ENCODE peak calls at places on chromosomes 6 and 20, in ten cellular contexts. One of them, this sample, is unnamed.

GRCh38 chr6:34487536-34487935 is 21.7 kb downstream of the PACSIN1 start:
- DNase-seq in cardiac fibroblast: no peak
- DNase-seq in neural progenitor cell: no peak
- DNase-seq in neuronal stem cell: no peak
- DNase-seq in mesendoderm: no peak
- DNase-seq in fibroblast of the aortic adventitia: no peak
- DNase-seq in spleen: peak; percentile 39
- DNase-seq in AG09309: no peak
- DNase-seq in fibroblast of lung: no peak
- DNase-seq in GM12865: no peak
- DNase-seq in this sample: no peak

GRCh38 chr6:33313105-33313708 is 671 bp downstream of the TAPBP start:
- DNase-seq in mesendoderm: peak; percentile 75
- DNase-seq in spleen: peak; percentile 94
- DNase-seq in neuronal stem cell: no peak
- DNase-seq in AG09309: no peak
- DNase-seq in GM12865: peak; percentile 34
- DNase-seq in neural progenitor cell: peak; percentile 72
- DNase-seq in cardiac fibroblast: peak; percentile 36
- DNase-seq in fibroblast of the aortic adventitia: no peak
- DNase-seq in fibroblast of lung: peak; percentile 36
- DNase-seq in this sample: no peak

GRCh38 chr6:130742282-130742681 is 84.9 kb upstream of the SMLR1 start:
- DNase-seq in mesendoderm: peak; percentile 64
- DNase-seq in fibroblast of lung: peak; percentile 54
- DNase-seq in fibroblast of the aortic adventitia: peak; percentile 27
- DNase-seq in AG09309: no peak
- DNase-seq in neuronal stem cell: no peak
- DNase-seq in neural progenitor cell: no peak
- DNase-seq in cardiac fibroblast: peak; percentile 15
- DNase-seq in GM12865: no peak
- DNase-seq in spleen: no peak
- DNase-seq in this sample: no peak

GRCh38 chr6:49342410-49342809 is 120.6 kb downstream of the MMUT start:
- DNase-seq in neuronal stem cell: no peak
- DNase-seq in GM12865: no peak
- DNase-seq in fibroblast of lung: no peak
- DNase-seq in mesendoderm: peak; percentile 34
- DNase-seq in fibroblast of the aortic adventitia: no peak
- DNase-seq in AG09309: no peak
- DNase-seq in neural progenitor cell: no peak
- DNase-seq in cardiac fibroblast: no peak
- DNase-seq in spleen: no peak
- DNase-seq in this sample: no peak

GRCh38 chr20:5402903-5403531 is 86.3 kb upstream of the PROKR2 start:
- DNase-seq in AG09309: no peak
- DNase-seq in fibroblast of the aortic adventitia: peak; percentile 7
- DNase-seq in neural progenitor cell: peak; percentile 67
- DNase-seq in spleen: no peak
- DNase-seq in neuronal stem cell: peak; percentile 6
- DNase-seq in fibroblast of lung: no peak
- DNase-seq in mesendoderm: peak; percentile 54
- DNase-seq in cardiac fibroblast: peak; percentile 41
- DNase-seq in GM12865: peak; percentile 51
- DNase-seq in this sample: no peak

GRCh38 chr20:31894980-31895675 is 24.7 kb downstream of the TTLL9 start:
- DNase-seq in fibroblast of lung: peak; percentile 22
- DNase-seq in neuronal stem cell: no peak
- DNase-seq in cardiac fibroblast: peak; percentile 73
- DNase-seq in neural progenitor cell: peak; percentile 37
- DNase-seq in AG09309: peak; percentile 74
- DNase-seq in GM12865: peak; percentile 88
- DNase-seq in mesendoderm: peak; percentile 55
- DNase-seq in spleen: no peak
- DNase-seq in fibroblast of the aortic adventitia: peak; percentile 81
- DNase-seq in this sample: no peak

GRCh38 chr6:119979862-119980261 is 630.3 kb upstream of the MAN1A1 start:
- DNase-seq in AG09309: no peak
- DNase-seq in fibroblast of the aortic adventitia: peak; percentile 17
- DNase-seq in neuronal stem cell: no peak
- DNase-seq in fibroblast of lung: no peak
- DNase-seq in GM12865: peak; percentile 8
- DNase-seq in mesendoderm: peak; percentile 46
- DNase-seq in spleen: no peak
- DNase-seq in cardiac fibroblast: peak; percentile 29
- DNase-seq in neural progenitor cell: peak; percentile 40
- DNase-seq in this sample: no peak

GRCh38 chr6:37017606-37018005 is 12.2 kb downstream of the FGD2 start:
- DNase-seq in cardiac fibroblast: no peak
- DNase-seq in fibroblast of the aortic adventitia: no peak
- DNase-seq in fibroblast of lung: no peak
- DNase-seq in neural progenitor cell: peak; percentile 21
- DNase-seq in neuronal stem cell: no peak
- DNase-seq in spleen: no peak
- DNase-seq in mesendoderm: no peak
- DNase-seq in AG09309: no peak
- DNase-seq in GM12865: no peak
- DNase-seq in this sample: no peak

GRCh38 chr6:132798820-132799538 is 542 bp upstream of the SLC18B1 start:
- DNase-seq in GM12865: peak; percentile 89
- DNase-seq in AG09309: no peak
- DNase-seq in neuronal stem cell: peak; percentile 48
- DNase-seq in mesendoderm: peak; percentile 80
- DNase-seq in spleen: peak; percentile 88
- DNase-seq in neural progenitor cell: peak; percentile 62
- DNase-seq in cardiac fibroblast: peak; percentile 76
- DNase-seq in fibroblast of lung: peak; percentile 60
- DNase-seq in fibroblast of the aortic adventitia: peak; percentile 59
- DNase-seq in this sample: peak; percentile 72

GRCh38 chr20:33815671-33816070 is 4.5 kb downstream of the CHMP4B start:
- DNase-seq in cardiac fibroblast: no peak
- DNase-seq in spleen: no peak
- DNase-seq in fibroblast of lung: no peak
- DNase-seq in mesendoderm: no peak
- DNase-seq in neuronal stem cell: no peak
- DNase-seq in AG09309: no peak
- DNase-seq in GM12865: no peak
- DNase-seq in fibroblast of the aortic adventitia: no peak
- DNase-seq in neural progenitor cell: no peak
- DNase-seq in this sample: no peak

GRCh38 chr20:2692036-2692885 is at the start of gene EBF4:
- DNase-seq in GM12865: no peak
- DNase-seq in fibroblast of the aortic adventitia: peak; percentile 6
- DNase-seq in fibroblast of lung: peak; percentile 13
- DNase-seq in spleen: peak; percentile 70
- DNase-seq in mesendoderm: peak; percentile 29
- DNase-seq in cardiac fibroblast: peak; percentile 8
- DNase-seq in AG09309: no peak
- DNase-seq in neural progenitor cell: peak; percentile 78
- DNase-seq in neuronal stem cell: no peak
- DNase-seq in this sample: peak; percentile 18

GRCh38 chr20:6164421-6165341 is 41.9 kb upstream of the FERMT1 start:
- DNase-seq in fibroblast of lung: peak; percentile 22
- DNase-seq in GM12865: no peak
- DNase-seq in AG09309: no peak
- DNase-seq in cardiac fibroblast: peak; percentile 30
- DNase-seq in spleen: no peak
- DNase-seq in fibroblast of the aortic adventitia: peak; percentile 28
- DNase-seq in neural progenitor cell: no peak
- DNase-seq in mesendoderm: peak; percentile 30
- DNase-seq in neuronal stem cell: no peak
- DNase-seq in this sample: no peak

GRCh38 chr6:42938987-42939809 is 9.9 kb downstream of the CNPY3 start:
- DNase-seq in neural progenitor cell: no peak
- DNase-seq in fibroblast of the aortic adventitia: no peak
- DNase-seq in mesendoderm: no peak
- DNase-seq in AG09309: no peak
- DNase-seq in cardiac fibroblast: no peak
- DNase-seq in spleen: no peak
- DNase-seq in neuronal stem cell: no peak
- DNase-seq in fibroblast of lung: no peak
- DNase-seq in GM12865: no peak
- DNase-seq in this sample: no peak

GRCh38 chr6:156379946-156380707 is 397.1 kb upstream of the ARID1B start:
- DNase-seq in fibroblast of the aortic adventitia: peak; percentile 29
- DNase-seq in mesendoderm: peak; percentile 35
- DNase-seq in AG09309: no peak
- DNase-seq in cardiac fibroblast: peak; percentile 26
- DNase-seq in neuronal stem cell: no peak
- DNase-seq in neural progenitor cell: no peak
- DNase-seq in spleen: no peak
- DNase-seq in GM12865: no peak
- DNase-seq in fibroblast of lung: peak; percentile 74
- DNase-seq in this sample: no peak

GRCh38 chr20:43507150-43508080 is at the start of gene L3MBTL1:
- DNase-seq in fibroblast of lung: peak; percentile 36
- DNase-seq in neuronal stem cell: peak; percentile 65
- DNase-seq in GM12865: peak; percentile 31
- DNase-seq in neural progenitor cell: peak; percentile 88
- DNase-seq in spleen: peak; percentile 85
- DNase-seq in fibroblast of the aortic adventitia: peak; percentile 12
- DNase-seq in AG09309: no peak
- DNase-seq in cardiac fibroblast: peak; percentile 33
- DNase-seq in mesendoderm: peak; percentile 73
- DNase-seq in this sample: peak; percentile 12

GRCh38 chr6:122649701-122650100 is 39.5 kb downstream of the PKIB start:
- DNase-seq in cardiac fibroblast: peak; percentile 40
- DNase-seq in mesendoderm: no peak
- DNase-seq in fibroblast of lung: peak; percentile 78
- DNase-seq in AG09309: no peak
- DNase-seq in GM12865: no peak
- DNase-seq in spleen: no peak
- DNase-seq in neural progenitor cell: no peak
- DNase-seq in fibroblast of the aortic adventitia: peak; percentile 43
- DNase-seq in neuronal stem cell: no peak
- DNase-seq in this sample: no peak

DNA sequence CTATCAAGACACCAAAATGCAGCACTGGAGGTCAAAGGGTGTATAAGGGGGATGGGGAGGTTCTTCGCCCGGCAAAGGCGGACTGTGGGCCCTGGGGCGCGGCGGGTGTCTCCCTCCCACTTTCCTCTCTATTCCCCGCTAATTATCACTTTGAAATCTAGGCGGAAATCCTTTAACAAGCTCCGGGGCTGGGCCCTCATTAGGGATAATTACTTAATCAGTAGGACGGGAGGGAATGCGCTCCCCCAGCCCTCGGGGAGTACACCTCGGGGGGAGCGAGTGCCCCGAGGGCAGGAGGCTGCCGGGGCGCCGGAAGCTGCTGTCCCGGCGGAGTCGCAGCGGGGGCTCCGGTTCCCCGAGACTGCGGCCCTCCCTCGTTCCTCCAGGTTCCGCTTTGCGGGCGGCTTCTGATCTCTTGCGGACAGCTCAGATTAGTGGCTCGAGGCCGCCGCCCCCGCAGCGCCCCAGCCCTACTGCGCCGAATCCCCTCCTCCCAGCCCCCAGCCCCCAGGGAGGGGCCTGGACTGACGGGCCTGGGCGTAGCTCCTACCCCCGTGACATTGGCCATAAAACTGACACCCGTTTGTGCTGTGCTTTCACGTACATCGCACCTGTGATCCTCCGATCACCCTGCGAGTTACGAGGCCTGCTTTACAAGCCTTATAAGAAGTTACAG is 14.7 kb downstream of the MUCL3 start:
- DNase-seq in spleen: peak; percentile 95
- DNase-seq in neuronal stem cell: peak; percentile 53
- DNase-seq in fibroblast of the aortic adventitia: no peak
- DNase-seq in AG09309: no peak
- DNase-seq in neural progenitor cell: peak; percentile 86
- DNase-seq in cardiac fibroblast: peak; percentile 9
- DNase-seq in fibroblast of lung: peak; percentile 44
- DNase-seq in mesendoderm: peak; percentile 65
- DNase-seq in GM12865: peak; percentile 83
- DNase-seq in this sample: peak; percentile 84
- H3K4me3 ChIP-seq in spleen: peak overlapping the region; percentile 39
- H3K4me3 ChIP-seq in neuronal stem cell: peak overlapping the region; percentile 1
- H3K4me3 ChIP-seq in fibroblast of the aortic adventitia: peak overlapping the region; percentile 17
- H3K4me3 ChIP-seq in AG09309: peak overlapping the region; percentile 28
- H3K4me3 ChIP-seq in neural progenitor cell: peak overlapping the region; percentile 46
- H3K4me3 ChIP-seq in cardiac fibroblast: peak overlapping the region; percentile 39
- H3K4me3 ChIP-seq in fibroblast of lung: peak overlapping the region; percentile 41
- H3K4me3 ChIP-seq in mesendoderm: no peak overlapping the region
- H3K4me3 ChIP-seq in GM12865: peak overlapping the region; percentile 64
- H3K4me3 ChIP-seq in this sample: peak overlapping the region; percentile 65

DNA sequence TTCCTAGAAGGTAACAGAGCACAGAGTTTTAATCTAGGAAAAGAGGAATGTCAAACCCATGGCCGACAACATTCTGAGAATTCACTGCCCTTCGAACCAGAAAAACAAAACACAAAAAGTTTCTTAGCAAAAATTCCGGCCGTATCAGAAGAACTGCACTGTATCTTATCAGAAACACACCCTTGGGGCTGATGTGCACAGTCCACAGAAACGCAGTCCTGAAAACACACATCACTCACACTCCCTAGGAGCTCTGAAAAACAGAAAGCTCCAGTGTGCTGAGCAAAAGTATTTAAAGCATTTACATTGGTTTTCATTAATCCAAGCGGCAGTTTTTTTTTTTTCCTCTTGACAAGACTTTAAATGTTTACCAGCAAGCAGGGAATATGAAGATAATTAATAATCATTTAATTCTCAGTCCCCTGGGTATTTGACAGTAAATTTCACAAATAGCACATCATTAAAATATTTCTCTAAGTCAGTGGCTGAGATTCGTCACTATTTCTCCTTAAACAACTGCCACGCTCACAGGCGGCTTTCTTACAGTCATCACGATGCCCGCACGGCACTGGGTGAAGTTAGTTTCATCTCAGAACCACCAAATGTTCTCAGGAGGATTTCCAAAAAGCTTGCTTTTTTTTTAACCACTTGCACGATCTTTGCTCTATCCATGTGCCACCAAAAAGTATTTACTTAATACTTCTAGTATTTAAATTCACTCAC is 13.3 kb downstream of the NFATC2 start:
- DNase-seq in neuronal stem cell: no peak
- DNase-seq in neural progenitor cell: no peak
- DNase-seq in fibroblast of the aortic adventitia: peak; percentile 47
- DNase-seq in cardiac fibroblast: peak; percentile 63
- DNase-seq in mesendoderm: no peak
- DNase-seq in spleen: no peak
- DNase-seq in AG09309: peak; percentile 44
- DNase-seq in GM12865: peak; percentile 68
- DNase-seq in fibroblast of lung: peak; percentile 56
- DNase-seq in this sample: peak; percentile 35
- H3K4me3 ChIP-seq in neuronal stem cell: no peak overlapping the region
- H3K4me3 ChIP-seq in neural progenitor cell: no peak overlapping the region
- H3K4me3 ChIP-seq in fibroblast of the aortic adventitia: no peak overlapping the region
- H3K4me3 ChIP-seq in cardiac fibroblast: no peak overlapping the region
- H3K4me3 ChIP-seq in mesendoderm: no peak overlapping the region
- H3K4me3 ChIP-seq in spleen: no peak overlapping the region
- H3K4me3 ChIP-seq in AG09309: no peak overlapping the region
- H3K4me3 ChIP-seq in GM12865: peak overlapping the region; percentile 36
- H3K4me3 ChIP-seq in fibroblast of lung: no peak overlapping the region
- H3K4me3 ChIP-seq in this sample: peak overlapping the region; percentile 36

GRCh38 chr6:45658396-45658795 is 280.7 kb upstream of the SUPT3H start:
- DNase-seq in neuronal stem cell: no peak
- DNase-seq in cardiac fibroblast: peak; percentile 37
- DNase-seq in fibroblast of lung: no peak
- DNase-seq in fibroblast of the aortic adventitia: peak; percentile 37
- DNase-seq in neural progenitor cell: no peak
- DNase-seq in spleen: no peak
- DNase-seq in mesendoderm: no peak
- DNase-seq in GM12865: no peak
- DNase-seq in AG09309: no peak
- DNase-seq in this sample: no peak
- H3K4me3 ChIP-seq in neuronal stem cell: no peak overlapping the region
- H3K4me3 ChIP-seq in cardiac fibroblast: no peak overlapping the region
- H3K4me3 ChIP-seq in fibroblast of lung: no peak overlapping the region
- H3K4me3 ChIP-seq in fibroblast of the aortic adventitia: no peak overlapping the region
- H3K4me3 ChIP-seq in neural progenitor cell: no peak overlapping the region
- H3K4me3 ChIP-seq in spleen: no peak overlapping the region
- H3K4me3 ChIP-seq in mesendoderm: no peak overlapping the region
- H3K4me3 ChIP-seq in GM12865: no peak overlapping the region
- H3K4me3 ChIP-seq in AG09309: no peak overlapping the region
- H3K4me3 ChIP-seq in this sample: no peak overlapping the region

GRCh38 chr6:208379-208778 is 83.9 kb upstream of the DUSP22 start:
- DNase-seq in GM12865: no peak
- DNase-seq in neural progenitor cell: no peak
- DNase-seq in spleen: no peak
- DNase-seq in mesendoderm: no peak
- DNase-seq in AG09309: no peak
- DNase-seq in cardiac fibroblast: no peak
- DNase-seq in neuronal stem cell: no peak
- DNase-seq in fibroblast of the aortic adventitia: no peak
- DNase-seq in fibroblast of lung: no peak
- DNase-seq in this sample: no peak
- H3K4me3 ChIP-seq in GM12865: no peak overlapping the region
- H3K4me3 ChIP-seq in neural progenitor cell: no peak overlapping the region
- H3K4me3 ChIP-seq in spleen: no peak overlapping the region
- H3K4me3 ChIP-seq in mesendoderm: no peak overlapping the region
- H3K4me3 ChIP-seq in AG09309: no peak overlapping the region
- H3K4me3 ChIP-seq in cardiac fibroblast: no peak overlapping the region
- H3K4me3 ChIP-seq in neuronal stem cell: no peak overlapping the region
- H3K4me3 ChIP-seq in fibroblast of the aortic adventitia: no peak overlapping the region
- H3K4me3 ChIP-seq in fibroblast of lung: no peak overlapping the region
- H3K4me3 ChIP-seq in this sample: no peak overlapping the region